ENCODE peak calls at places on chromosomes 13 and 19, in eight cellular contexts. One of them, this sample, is unnamed.

GRCh38 chr19:43784251-43784980 is 3.6 kb upstream of the KCNN4 start:
- DNase-seq in GM12865: peak
- DNase-seq in dorsolateral prefrontal cortex: no peak
- DNase-seq in pancreas: no peak
- DNase-seq in fibroblast of gingiva: peak
- DNase-seq in cardiac fibroblast: peak
- DNase-seq in BJ: no peak
- DNase-seq in T follicular helper cell: peak
- DNase-seq in this sample: no peak

GRCh38 chr13:61768175-61768574 is 352.5 kb upstream of the PCDH20 start:
- DNase-seq in GM12865: no peak
- DNase-seq in dorsolateral prefrontal cortex: no peak
- DNase-seq in pancreas: no peak
- DNase-seq in fibroblast of gingiva: no peak
- DNase-seq in cardiac fibroblast: no peak
- DNase-seq in BJ: no peak
- DNase-seq in T follicular helper cell: no peak
- DNase-seq in this sample: no peak

GRCh38 chr19:3932931-3933810 is at the start of gene NMRK2:
- DNase-seq in GM12865: no peak
- DNase-seq in dorsolateral prefrontal cortex: no peak
- DNase-seq in pancreas: no peak
- DNase-seq in fibroblast of gingiva: no peak
- DNase-seq in cardiac fibroblast: no peak
- DNase-seq in BJ: no peak
- DNase-seq in T follicular helper cell: no peak
- DNase-seq in this sample: no peak

GRCh38 chr19:2273356-2274184 is 8.4 kb downstream of the PEAK3 start:
- DNase-seq in GM12865: peak
- DNase-seq in dorsolateral prefrontal cortex: no peak
- DNase-seq in pancreas: peak
- DNase-seq in fibroblast of gingiva: peak
- DNase-seq in cardiac fibroblast: peak
- DNase-seq in BJ: no peak
- DNase-seq in T follicular helper cell: peak
- DNase-seq in this sample: peak

GRCh38 chr13:109998808-109999528 is 212.6 kb upstream of the IRS2 start:
- DNase-seq in GM12865: no peak
- DNase-seq in dorsolateral prefrontal cortex: no peak
- DNase-seq in pancreas: no peak
- DNase-seq in fibroblast of gingiva: peak
- DNase-seq in cardiac fibroblast: peak
- DNase-seq in BJ: peak
- DNase-seq in T follicular helper cell: no peak
- DNase-seq in this sample: no peak

GRCh38 chr13:32314968-32315254 is 252 bp downstream of the ZAR1L start:
- DNase-seq in GM12865: peak
- DNase-seq in dorsolateral prefrontal cortex: no peak
- DNase-seq in pancreas: no peak
- DNase-seq in fibroblast of gingiva: peak
- DNase-seq in cardiac fibroblast: peak
- DNase-seq in BJ: no peak
- DNase-seq in T follicular helper cell: peak
- DNase-seq in this sample: no peak

GRCh38 chr13:43078399-43078798 is 55.0 kb downstream of the DNAJC15 start:
- DNase-seq in GM12865: no peak
- DNase-seq in dorsolateral prefrontal cortex: no peak
- DNase-seq in pancreas: no peak
- DNase-seq in fibroblast of gingiva: no peak
- DNase-seq in cardiac fibroblast: no peak
- DNase-seq in BJ: no peak
- DNase-seq in T follicular helper cell: no peak
- DNase-seq in this sample: no peak

GRCh38 chr13:111323950-111324651 is 3.7 kb downstream of the TEX29 start:
- DNase-seq in GM12865: no peak
- DNase-seq in dorsolateral prefrontal cortex: no peak
- DNase-seq in pancreas: no peak
- DNase-seq in fibroblast of gingiva: no peak
- DNase-seq in cardiac fibroblast: no peak
- DNase-seq in BJ: no peak
- DNase-seq in T follicular helper cell: no peak
- DNase-seq in this sample: no peak

GRCh38 chr13:26508885-26509284 is 48.6 kb upstream of the WASF3 start:
- DNase-seq in GM12865: no peak
- DNase-seq in dorsolateral prefrontal cortex: no peak
- DNase-seq in pancreas: no peak
- DNase-seq in fibroblast of gingiva: peak
- DNase-seq in cardiac fibroblast: peak
- DNase-seq in BJ: peak
- DNase-seq in T follicular helper cell: no peak
- DNase-seq in this sample: no peak

GRCh38 chr13:64817721-64818120 is 2412.4 kb downstream of the PCDH9 start:
- DNase-seq in GM12865: no peak
- DNase-seq in dorsolateral prefrontal cortex: no peak
- DNase-seq in pancreas: no peak
- DNase-seq in fibroblast of gingiva: no peak
- DNase-seq in cardiac fibroblast: peak
- DNase-seq in BJ: no peak
- DNase-seq in T follicular helper cell: no peak
- DNase-seq in this sample: no peak

GRCh38 chr13:102399791-102400618 is 1.8 kb downstream of the FGF14 start:
- DNase-seq in GM12865: no peak
- DNase-seq in dorsolateral prefrontal cortex: peak
- DNase-seq in pancreas: peak
- DNase-seq in fibroblast of gingiva: no peak
- DNase-seq in cardiac fibroblast: no peak
- DNase-seq in BJ: no peak
- DNase-seq in T follicular helper cell: no peak
- DNase-seq in this sample: no peak

GRCh38 chr13:32212420-32212819 is 102.7 kb downstream of the ZAR1L start:
- DNase-seq in GM12865: no peak
- DNase-seq in dorsolateral prefrontal cortex: no peak
- DNase-seq in pancreas: no peak
- DNase-seq in fibroblast of gingiva: peak
- DNase-seq in cardiac fibroblast: peak
- DNase-seq in BJ: peak
- DNase-seq in T follicular helper cell: no peak
- DNase-seq in this sample: no peak

GRCh38 chr19:15246198-15246481 is 13.9 kb upstream of the EPHX3 start:
- DNase-seq in GM12865: no peak
- DNase-seq in dorsolateral prefrontal cortex: no peak
- DNase-seq in pancreas: no peak
- DNase-seq in fibroblast of gingiva: no peak
- DNase-seq in cardiac fibroblast: no peak
- DNase-seq in BJ: no peak
- DNase-seq in T follicular helper cell: no peak
- DNase-seq in this sample: no peak

GRCh38 chr13:106129273-106129672 is 406.2 kb downstream of the EFNB2 start:
- DNase-seq in GM12865: no peak
- DNase-seq in dorsolateral prefrontal cortex: no peak
- DNase-seq in pancreas: no peak
- DNase-seq in fibroblast of gingiva: no peak
- DNase-seq in cardiac fibroblast: no peak
- DNase-seq in BJ: no peak
- DNase-seq in T follicular helper cell: no peak
- DNase-seq in this sample: no peak

GRCh38 chr13:110269509-110270185 is 37.3 kb downstream of the COL4A1 start:
- DNase-seq in GM12865: no peak
- DNase-seq in dorsolateral prefrontal cortex: no peak
- DNase-seq in pancreas: no peak
- DNase-seq in fibroblast of gingiva: no peak
- DNase-seq in cardiac fibroblast: no peak
- DNase-seq in BJ: no peak
- DNase-seq in T follicular helper cell: no peak
- DNase-seq in this sample: no peak

GRCh38 chr13:30808600-30808999 is 73.3 kb downstream of the ALOX5AP start:
- DNase-seq in GM12865: no peak
- DNase-seq in dorsolateral prefrontal cortex: no peak
- DNase-seq in pancreas: no peak
- DNase-seq in fibroblast of gingiva: no peak
- DNase-seq in cardiac fibroblast: no peak
- DNase-seq in BJ: no peak
- DNase-seq in T follicular helper cell: no peak
- DNase-seq in this sample: no peak

GRCh38 chr13:46495647-46496046 is 57.3 kb upstream of the LRCH1 start:
- DNase-seq in GM12865: no peak
- DNase-seq in dorsolateral prefrontal cortex: no peak
- DNase-seq in pancreas: no peak
- DNase-seq in fibroblast of gingiva: peak
- DNase-seq in cardiac fibroblast: no peak
- DNase-seq in BJ: no peak
- DNase-seq in T follicular helper cell: no peak
- DNase-seq in this sample: peak

GRCh38 chr19:39509233-39509632 is 5.7 kb upstream of the SELENOV start:
- DNase-seq in GM12865: no peak
- DNase-seq in dorsolateral prefrontal cortex: no peak
- DNase-seq in pancreas: no peak
- DNase-seq in fibroblast of gingiva: no peak
- DNase-seq in cardiac fibroblast: no peak
- DNase-seq in BJ: no peak
- DNase-seq in T follicular helper cell: no peak
- DNase-seq in this sample: no peak

GRCh38 chr19:9487016-9487415 is 11.4 kb downstream of the ZNF560 start:
- DNase-seq in GM12865: no peak
- DNase-seq in dorsolateral prefrontal cortex: no peak
- DNase-seq in pancreas: no peak
- DNase-seq in fibroblast of gingiva: no peak
- DNase-seq in cardiac fibroblast: no peak
- DNase-seq in BJ: no peak
- DNase-seq in T follicular helper cell: no peak
- DNase-seq in this sample: no peak

GRCh38 chr19:3573162-3573857 is 566 bp downstream of the HMG20B start:
- DNase-seq in GM12865: peak
- DNase-seq in dorsolateral prefrontal cortex: no peak
- DNase-seq in pancreas: no peak
- DNase-seq in fibroblast of gingiva: no peak
- DNase-seq in cardiac fibroblast: no peak
- DNase-seq in BJ: no peak
- DNase-seq in T follicular helper cell: no peak
- DNase-seq in this sample: no peak

GRCh38 chr19:33157906-33158305 is 26.0 kb downstream of the WDR88 start:
- DNase-seq in GM12865: no peak
- DNase-seq in dorsolateral prefrontal cortex: no peak
- DNase-seq in pancreas: no peak
- DNase-seq in fibroblast of gingiva: no peak
- DNase-seq in cardiac fibroblast: no peak
- DNase-seq in BJ: no peak
- DNase-seq in T follicular helper cell: no peak
- DNase-seq in this sample: no peak

GRCh38 chr13:34942732-34943674 is 933 bp downstream of the NBEA start:
- DNase-seq in GM12865: peak
- DNase-seq in dorsolateral prefrontal cortex: peak
- DNase-seq in pancreas: peak
- DNase-seq in fibroblast of gingiva: peak
- DNase-seq in cardiac fibroblast: no peak
- DNase-seq in BJ: no peak
- DNase-seq in T follicular helper cell: no peak
- DNase-seq in this sample: peak

GRCh38 chr19:21045028-21045427 is 24.6 kb downstream of the ZNF430 start:
- DNase-seq in GM12865: no peak
- DNase-seq in dorsolateral prefrontal cortex: no peak
- DNase-seq in pancreas: no peak
- DNase-seq in fibroblast of gingiva: no peak
- DNase-seq in cardiac fibroblast: no peak
- DNase-seq in BJ: no peak
- DNase-seq in T follicular helper cell: no peak
- DNase-seq in this sample: no peak

GRCh38 chr13:62320129-62320724 is 904.6 kb upstream of the PCDH20 start:
- DNase-seq in GM12865: peak
- DNase-seq in dorsolateral prefrontal cortex: no peak
- DNase-seq in pancreas: no peak
- DNase-seq in fibroblast of gingiva: peak
- DNase-seq in cardiac fibroblast: peak
- DNase-seq in BJ: no peak
- DNase-seq in T follicular helper cell: no peak
- DNase-seq in this sample: no peak

GRCh38 chr19:40512110-40512472 is 45.3 kb downstream of the SPTBN4 start:
- DNase-seq in GM12865: no peak
- DNase-seq in dorsolateral prefrontal cortex: no peak
- DNase-seq in pancreas: no peak
- DNase-seq in fibroblast of gingiva: no peak
- DNase-seq in cardiac fibroblast: no peak
- DNase-seq in BJ: no peak
- DNase-seq in T follicular helper cell: no peak
- DNase-seq in this sample: no peak

GRCh38 chr19:56611288-56611687 is 16.2 kb downstream of the ZNF71 start:
- DNase-seq in GM12865: no peak
- DNase-seq in dorsolateral prefrontal cortex: no peak
- DNase-seq in pancreas: no peak
- DNase-seq in fibroblast of gingiva: no peak
- DNase-seq in cardiac fibroblast: no peak
- DNase-seq in BJ: no peak
- DNase-seq in T follicular helper cell: no peak
- DNase-seq in this sample: no peak

GRCh38 chr19:18737954-18738351 is 53.2 kb downstream of the COMP start:
- DNase-seq in GM12865: no peak
- DNase-seq in dorsolateral prefrontal cortex: no peak
- DNase-seq in pancreas: peak
- DNase-seq in fibroblast of gingiva: no peak
- DNase-seq in cardiac fibroblast: no peak
- DNase-seq in BJ: no peak
- DNase-seq in T follicular helper cell: no peak
- DNase-seq in this sample: no peak

GRCh38 chr13:99353836-99354235 is 46.6 kb upstream of the GPR183 start:
- DNase-seq in GM12865: no peak
- DNase-seq in dorsolateral prefrontal cortex: no peak
- DNase-seq in pancreas: no peak
- DNase-seq in fibroblast of gingiva: no peak
- DNase-seq in cardiac fibroblast: no peak
- DNase-seq in BJ: no peak
- DNase-seq in T follicular helper cell: no peak
- DNase-seq in this sample: no peak

GRCh38 chr19:34431681-34432402 is 3.7 kb downstream of the UBA2 start:
- DNase-seq in GM12865: no peak
- DNase-seq in dorsolateral prefrontal cortex: no peak
- DNase-seq in pancreas: no peak
- DNase-seq in fibroblast of gingiva: peak
- DNase-seq in cardiac fibroblast: peak
- DNase-seq in BJ: no peak
- DNase-seq in T follicular helper cell: no peak
- DNase-seq in this sample: no peak

GRCh38 chr13:26468203-26468602 is 89.3 kb upstream of the WASF3 start:
- DNase-seq in GM12865: no peak
- DNase-seq in dorsolateral prefrontal cortex: no peak
- DNase-seq in pancreas: no peak
- DNase-seq in fibroblast of gingiva: no peak
- DNase-seq in cardiac fibroblast: no peak
- DNase-seq in BJ: no peak
- DNase-seq in T follicular helper cell: no peak
- DNase-seq in this sample: no peak

GRCh38 chr19:10517760-10518443 is 655 bp upstream of the S1PR5 start:
- DNase-seq in GM12865: no peak
- DNase-seq in dorsolateral prefrontal cortex: peak
- DNase-seq in pancreas: peak
- DNase-seq in fibroblast of gingiva: no peak
- DNase-seq in cardiac fibroblast: peak
- DNase-seq in BJ: no peak
- DNase-seq in T follicular helper cell: no peak
- DNase-seq in this sample: peak

GRCh38 chr13:61170791-61171330 is 244.8 kb downstream of the PCDH20 start:
- DNase-seq in GM12865: no peak
- DNase-seq in dorsolateral prefrontal cortex: peak
- DNase-seq in pancreas: no peak
- DNase-seq in fibroblast of gingiva: no peak
- DNase-seq in cardiac fibroblast: no peak
- DNase-seq in BJ: no peak
- DNase-seq in T follicular helper cell: no peak
- DNase-seq in this sample: no peak

This sample was measured in prostate gland.